ENCODE peak calls at places on chromosome 2, in five cellular contexts. O is transverse colon, K is adrenal gland, L is HCT116, A is Peyer's patch. T is an unnamed sample.

GRCh38 chr2:222864296-222864695 is 3.5 kb downstream of the ACSL3 start:
- DNase-seq in O (no peak), K (no peak), L (no peak), A (no peak), T (no peak)

GRCh38 chr2:160224507-160224906 is 24.4 kb upstream of the ITGB6 start:
- DNase-seq in O (no peak), K (no peak), L (no peak), A (no peak), T (no peak)

GRCh38 chr2:43074592-43075053 is 151.8 kb downstream of the ZFP36L2 start:
- DNase-seq in O (no peak), K (no peak), L (no peak), A (no peak), T (no peak)

GRCh38 chr2:223759569-223760430 is 77.6 kb downstream of the AP1S3 start:
- DNase-seq in O (no peak), K (no peak), L (peak), A (no peak), T (no peak)

GRCh38 chr2:109207201-109207600 is 78.2 kb downstream of the SH3RF3 start:
- DNase-seq in O (no peak), K (no peak), L (no peak), A (no peak), T (no peak)

GRCh38 chr2:126995652-126996377 is 97.1 kb downstream of the TEX51 start:
- DNase-seq in O (no peak), K (no peak), L (no peak), A (no peak), T (no peak)

GRCh38 chr2:950627-950992 is at the start of gene SNTG2:
- DNase-seq in O (peak), K (peak), L (no peak), A (no peak), T (peak)

GRCh38 chr2:185316383-185316782 is 422.2 kb upstream of the FSIP2 start:
- DNase-seq in O (no peak), K (no peak), L (no peak), A (no peak), T (no peak)

GRCh38 chr2:84788027-84788426 is 92.9 kb downstream of the TRABD2A start:
- DNase-seq in O (no peak), K (no peak), L (no peak), A (no peak), T (no peak)

DNA sequence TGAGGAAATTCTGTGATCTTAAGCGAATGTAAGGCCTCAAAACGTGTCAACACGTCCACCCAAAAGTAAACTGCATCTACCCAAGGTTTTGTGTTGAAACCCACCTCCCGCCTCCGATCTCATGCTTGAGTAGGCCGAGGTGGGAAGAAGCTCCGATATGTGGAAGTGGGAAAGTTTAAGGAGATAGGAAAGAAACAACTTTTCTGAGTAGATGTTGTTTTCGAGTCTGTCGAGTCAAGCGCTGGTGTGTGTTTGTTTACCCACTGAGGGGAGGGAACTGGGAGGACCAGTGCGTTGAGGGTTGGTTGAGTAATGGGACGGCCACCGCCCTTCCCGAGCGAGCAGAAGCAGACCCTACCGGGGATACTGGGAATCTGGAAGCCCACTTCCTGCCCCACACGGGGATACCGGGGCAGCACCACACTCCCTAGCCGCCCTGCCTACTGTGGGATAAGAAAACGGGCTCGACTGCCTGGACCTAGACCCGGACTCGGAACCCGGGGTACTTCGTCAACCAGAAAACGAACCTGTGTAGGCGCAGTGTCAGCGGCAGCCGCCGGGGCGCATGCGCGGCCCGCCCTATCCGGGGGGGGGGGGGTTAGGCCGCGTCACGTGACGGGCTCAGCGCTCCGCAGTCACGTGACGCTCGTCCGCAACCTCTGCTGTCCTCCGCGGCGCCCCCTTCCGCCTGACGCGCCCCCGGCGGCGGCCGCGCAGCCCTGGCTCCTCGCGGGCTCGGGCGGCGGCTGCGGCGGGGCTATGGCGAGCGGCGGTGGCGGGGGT is at the start of gene RETREG2:
- DNase-seq in O (peak), K (peak), L (peak), A (peak), T (peak)
- TF ChIP-seq POLR2A in O (peak), K (peak), L (peak), A (peak), T (peak)

DNA sequence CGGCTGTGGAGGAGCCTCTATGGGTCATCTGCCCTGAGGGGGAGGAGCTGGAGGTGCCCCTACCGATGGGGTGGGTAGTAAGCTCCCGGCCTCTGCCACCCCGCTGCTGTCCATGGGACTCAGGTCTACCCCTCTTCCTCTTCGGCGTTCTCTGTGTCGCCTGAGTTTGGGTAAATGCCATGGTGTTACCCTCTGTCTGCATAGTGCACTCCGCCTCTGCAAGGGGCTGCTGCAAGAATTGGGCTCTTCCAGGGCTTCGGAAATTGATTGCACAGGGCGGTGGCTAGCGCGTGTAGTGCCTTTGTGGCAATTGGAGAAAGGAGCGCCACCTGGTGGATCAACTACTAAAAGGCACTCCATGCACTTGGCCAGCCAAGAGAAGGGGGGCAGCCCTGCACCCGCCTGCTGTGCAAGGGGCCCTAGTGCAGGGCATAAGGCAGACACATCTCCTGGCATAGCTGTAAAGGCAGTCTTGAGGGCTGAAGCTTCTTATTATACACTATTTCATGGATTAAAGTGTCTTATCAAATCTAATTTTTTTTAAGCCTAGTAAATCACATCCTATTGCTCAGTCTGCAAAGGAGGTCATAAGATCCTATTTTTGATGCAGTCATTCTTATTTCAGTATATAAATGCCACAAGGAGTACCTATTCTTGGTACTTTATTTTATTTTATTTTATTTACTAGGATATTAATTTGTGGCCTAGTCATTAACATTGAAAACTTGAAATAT is 308.9 kb downstream of the PDE11A start:
- DNase-seq in O (peak), K (peak), L (peak), A (peak), T (peak)
- H3K4me3 ChIP-seq in O (no peak), K (no peak), L (no peak), A (no peak), T (no peak)

GRCh38 chr2:69119104-69119503 is 106.1 kb downstream of the ANTXR1 start:
- DNase-seq in O (no peak), K (no peak), L (no peak), A (no peak), T (no peak)
- H3K27ac ChIP-seq in O (peak), K (no peak), L (no peak), A (no peak), T (no peak)

GRCh38 chr2:231709636-231709980 is 1.3 kb downstream of the PTMA start:
- DNase-seq in O (peak), K (peak), L (no peak), A (peak), T (peak)
- TF ChIP-seq POLR2A in O (no peak), K (no peak), L (no peak), A (no peak), T (no peak)

GRCh38 chr2:138504092-138504491 is 2.5 kb downstream of the SPOPL start:
- DNase-seq in O (no peak), K (no peak), L (no peak), A (no peak), T (no peak)
- H3K4me3 ChIP-seq in O (peak), K (no peak), L (no peak), A (peak), T (peak)